ENCODE peak calls at places on chromosomes 13 and 19, in nine cellular contexts. One of them, this sample, is unnamed.

GRCh38 chr19:38736036-38736412 is 8.2 kb downstream of the CAPN12 start:
- DNase-seq in HT1080: no peak
- DNase-seq in mammary epithelial cell: no peak
- DNase-seq in stimulated activated CD4-positive, alpha-beta T cell treated with anti-CD3 and anti-CD28 coated beads, TNF-alpha, amount 100 ng/mL, for 48 hours: no peak
- DNase-seq in frontal cortex: no peak
- DNase-seq in Peyer's patch: peak
- DNase-seq in ELF-1: peak
- DNase-seq in stimulated activated naive CD8-positive, alpha-beta T cell treated with anti-CD3 and anti-CD28 coated beads, Interleukin-15, Interleukin-2, amounts not matched to agents 100 U/mL and 50 U/mL, for 24 hours: peak
- DNase-seq in activated CD4-positive, alpha-beta T cell treated with anti-CD3 and anti-CD28 coated beads for 24 hours: peak
- DNase-seq in this sample: peak

GRCh38 chr19:19385900-19386339 is 19.6 kb upstream of the GATAD2A start:
- DNase-seq in Peyer's patch: peak
- DNase-seq in stimulated activated CD4-positive, alpha-beta T cell treated with anti-CD3 and anti-CD28 coated beads, TNF-alpha, amount 100 ng/mL, for 48 hours: peak
- DNase-seq in activated CD4-positive, alpha-beta T cell treated with anti-CD3 and anti-CD28 coated beads for 24 hours: peak
- DNase-seq in stimulated activated naive CD8-positive, alpha-beta T cell treated with anti-CD3 and anti-CD28 coated beads, Interleukin-15, Interleukin-2, amounts not matched to agents 100 U/mL and 50 U/mL, for 24 hours: peak
- DNase-seq in mammary epithelial cell: no peak
- DNase-seq in ELF-1: peak
- DNase-seq in frontal cortex: no peak
- DNase-seq in HT1080: peak
- DNase-seq in this sample: no peak

GRCh38 chr19:53549354-53549753 is 11.4 kb downstream of the ZNF331 start:
- DNase-seq in HT1080: no peak
- DNase-seq in mammary epithelial cell: no peak
- DNase-seq in Peyer's patch: no peak
- DNase-seq in frontal cortex: no peak
- DNase-seq in ELF-1: no peak
- DNase-seq in stimulated activated CD4-positive, alpha-beta T cell treated with anti-CD3 and anti-CD28 coated beads, TNF-alpha, amount 100 ng/mL, for 48 hours: no peak
- DNase-seq in stimulated activated naive CD8-positive, alpha-beta T cell treated with anti-CD3 and anti-CD28 coated beads, Interleukin-15, Interleukin-2, amounts not matched to agents 100 U/mL and 50 U/mL, for 24 hours: no peak
- DNase-seq in activated CD4-positive, alpha-beta T cell treated with anti-CD3 and anti-CD28 coated beads for 24 hours: no peak
- DNase-seq in this sample: no peak

GRCh38 chr19:15178629-15179308 is 22.0 kb downstream of the NOTCH3 start:
- DNase-seq in stimulated activated CD4-positive, alpha-beta T cell treated with anti-CD3 and anti-CD28 coated beads, TNF-alpha, amount 100 ng/mL, for 48 hours: no peak
- DNase-seq in Peyer's patch: no peak
- DNase-seq in mammary epithelial cell: no peak
- DNase-seq in stimulated activated naive CD8-positive, alpha-beta T cell treated with anti-CD3 and anti-CD28 coated beads, Interleukin-15, Interleukin-2, amounts not matched to agents 100 U/mL and 50 U/mL, for 24 hours: no peak
- DNase-seq in frontal cortex: no peak
- DNase-seq in ELF-1: no peak
- DNase-seq in HT1080: no peak
- DNase-seq in activated CD4-positive, alpha-beta T cell treated with anti-CD3 and anti-CD28 coated beads for 24 hours: no peak
- DNase-seq in this sample: no peak

GRCh38 chr13:27830010-27830409 is 37.7 kb downstream of the GSX1 start:
- DNase-seq in stimulated activated CD4-positive, alpha-beta T cell treated with anti-CD3 and anti-CD28 coated beads, TNF-alpha, amount 100 ng/mL, for 48 hours: peak
- DNase-seq in frontal cortex: no peak
- DNase-seq in activated CD4-positive, alpha-beta T cell treated with anti-CD3 and anti-CD28 coated beads for 24 hours: peak
- DNase-seq in ELF-1: peak
- DNase-seq in stimulated activated naive CD8-positive, alpha-beta T cell treated with anti-CD3 and anti-CD28 coated beads, Interleukin-15, Interleukin-2, amounts not matched to agents 100 U/mL and 50 U/mL, for 24 hours: peak
- DNase-seq in mammary epithelial cell: no peak
- DNase-seq in HT1080: peak
- DNase-seq in Peyer's patch: peak
- DNase-seq in this sample: peak

GRCh38 chr19:17718988-17719711 is at the start of gene MAP1S:
- DNase-seq in frontal cortex: peak
- DNase-seq in stimulated activated naive CD8-positive, alpha-beta T cell treated with anti-CD3 and anti-CD28 coated beads, Interleukin-15, Interleukin-2, amounts not matched to agents 100 U/mL and 50 U/mL, for 24 hours: peak
- DNase-seq in stimulated activated CD4-positive, alpha-beta T cell treated with anti-CD3 and anti-CD28 coated beads, TNF-alpha, amount 100 ng/mL, for 48 hours: peak
- DNase-seq in HT1080: peak
- DNase-seq in mammary epithelial cell: peak
- DNase-seq in Peyer's patch: peak
- DNase-seq in activated CD4-positive, alpha-beta T cell treated with anti-CD3 and anti-CD28 coated beads for 24 hours: peak
- DNase-seq in ELF-1: peak
- DNase-seq in this sample: peak

GRCh38 chr13:31697290-31697689 is 42.0 kb upstream of the RXFP2 start:
- DNase-seq in activated CD4-positive, alpha-beta T cell treated with anti-CD3 and anti-CD28 coated beads for 24 hours: no peak
- DNase-seq in stimulated activated naive CD8-positive, alpha-beta T cell treated with anti-CD3 and anti-CD28 coated beads, Interleukin-15, Interleukin-2, amounts not matched to agents 100 U/mL and 50 U/mL, for 24 hours: no peak
- DNase-seq in frontal cortex: no peak
- DNase-seq in HT1080: peak
- DNase-seq in mammary epithelial cell: peak
- DNase-seq in ELF-1: no peak
- DNase-seq in stimulated activated CD4-positive, alpha-beta T cell treated with anti-CD3 and anti-CD28 coated beads, TNF-alpha, amount 100 ng/mL, for 48 hours: no peak
- DNase-seq in Peyer's patch: no peak
- DNase-seq in this sample: no peak

GRCh38 chr13:71517004-71517403 is 350.0 kb downstream of the DACH1 start:
- DNase-seq in stimulated activated naive CD8-positive, alpha-beta T cell treated with anti-CD3 and anti-CD28 coated beads, Interleukin-15, Interleukin-2, amounts not matched to agents 100 U/mL and 50 U/mL, for 24 hours: no peak
- DNase-seq in mammary epithelial cell: no peak
- DNase-seq in frontal cortex: no peak
- DNase-seq in ELF-1: no peak
- DNase-seq in Peyer's patch: no peak
- DNase-seq in stimulated activated CD4-positive, alpha-beta T cell treated with anti-CD3 and anti-CD28 coated beads, TNF-alpha, amount 100 ng/mL, for 48 hours: no peak
- DNase-seq in activated CD4-positive, alpha-beta T cell treated with anti-CD3 and anti-CD28 coated beads for 24 hours: no peak
- DNase-seq in HT1080: peak
- DNase-seq in this sample: no peak

GRCh38 chr19:355134-355533 is 10.5 kb upstream of the MIER2 start:
- DNase-seq in Peyer's patch: no peak
- DNase-seq in stimulated activated CD4-positive, alpha-beta T cell treated with anti-CD3 and anti-CD28 coated beads, TNF-alpha, amount 100 ng/mL, for 48 hours: no peak
- DNase-seq in stimulated activated naive CD8-positive, alpha-beta T cell treated with anti-CD3 and anti-CD28 coated beads, Interleukin-15, Interleukin-2, amounts not matched to agents 100 U/mL and 50 U/mL, for 24 hours: no peak
- DNase-seq in HT1080: peak
- DNase-seq in frontal cortex: no peak
- DNase-seq in activated CD4-positive, alpha-beta T cell treated with anti-CD3 and anti-CD28 coated beads for 24 hours: no peak
- DNase-seq in mammary epithelial cell: no peak
- DNase-seq in ELF-1: no peak
- DNase-seq in this sample: no peak

GRCh38 chr13:39448831-39449230 is 154.2 kb downstream of the LHFPL6 start:
- DNase-seq in frontal cortex: no peak
- DNase-seq in Peyer's patch: no peak
- DNase-seq in stimulated activated CD4-positive, alpha-beta T cell treated with anti-CD3 and anti-CD28 coated beads, TNF-alpha, amount 100 ng/mL, for 48 hours: no peak
- DNase-seq in mammary epithelial cell: no peak
- DNase-seq in ELF-1: no peak
- DNase-seq in activated CD4-positive, alpha-beta T cell treated with anti-CD3 and anti-CD28 coated beads for 24 hours: no peak
- DNase-seq in stimulated activated naive CD8-positive, alpha-beta T cell treated with anti-CD3 and anti-CD28 coated beads, Interleukin-15, Interleukin-2, amounts not matched to agents 100 U/mL and 50 U/mL, for 24 hours: no peak
- DNase-seq in HT1080: no peak
- DNase-seq in this sample: no peak

GRCh38 chr19:34639491-34640085 is 37.4 kb downstream of the SCGB2B2 start:
- DNase-seq in stimulated activated naive CD8-positive, alpha-beta T cell treated with anti-CD3 and anti-CD28 coated beads, Interleukin-15, Interleukin-2, amounts not matched to agents 100 U/mL and 50 U/mL, for 24 hours: peak
- DNase-seq in ELF-1: peak
- DNase-seq in mammary epithelial cell: peak
- DNase-seq in frontal cortex: no peak
- DNase-seq in stimulated activated CD4-positive, alpha-beta T cell treated with anti-CD3 and anti-CD28 coated beads, TNF-alpha, amount 100 ng/mL, for 48 hours: peak
- DNase-seq in Peyer's patch: peak
- DNase-seq in HT1080: peak
- DNase-seq in activated CD4-positive, alpha-beta T cell treated with anti-CD3 and anti-CD28 coated beads for 24 hours: peak
- DNase-seq in this sample: peak

GRCh38 chr13:50130686-50131051 is 115.4 kb downstream of the KCNRG start:
- DNase-seq in activated CD4-positive, alpha-beta T cell treated with anti-CD3 and anti-CD28 coated beads for 24 hours: no peak
- DNase-seq in stimulated activated CD4-positive, alpha-beta T cell treated with anti-CD3 and anti-CD28 coated beads, TNF-alpha, amount 100 ng/mL, for 48 hours: no peak
- DNase-seq in frontal cortex: peak
- DNase-seq in ELF-1: no peak
- DNase-seq in Peyer's patch: no peak
- DNase-seq in HT1080: no peak
- DNase-seq in stimulated activated naive CD8-positive, alpha-beta T cell treated with anti-CD3 and anti-CD28 coated beads, Interleukin-15, Interleukin-2, amounts not matched to agents 100 U/mL and 50 U/mL, for 24 hours: no peak
- DNase-seq in mammary epithelial cell: no peak
- DNase-seq in this sample: no peak

GRCh38 chr19:10961763-10962536 is 1.1 kb downstream of the SMARCA4 start:
- DNase-seq in Peyer's patch: no peak
- DNase-seq in mammary epithelial cell: no peak
- DNase-seq in ELF-1: no peak
- DNase-seq in activated CD4-positive, alpha-beta T cell treated with anti-CD3 and anti-CD28 coated beads for 24 hours: no peak
- DNase-seq in HT1080: no peak
- DNase-seq in stimulated activated CD4-positive, alpha-beta T cell treated with anti-CD3 and anti-CD28 coated beads, TNF-alpha, amount 100 ng/mL, for 48 hours: no peak
- DNase-seq in frontal cortex: no peak
- DNase-seq in stimulated activated naive CD8-positive, alpha-beta T cell treated with anti-CD3 and anti-CD28 coated beads, Interleukin-15, Interleukin-2, amounts not matched to agents 100 U/mL and 50 U/mL, for 24 hours: no peak
- DNase-seq in this sample: no peak

GRCh38 chr19:5799247-5800241 is 5.3 kb upstream of the NRTN start:
- DNase-seq in frontal cortex: no peak
- DNase-seq in stimulated activated naive CD8-positive, alpha-beta T cell treated with anti-CD3 and anti-CD28 coated beads, Interleukin-15, Interleukin-2, amounts not matched to agents 100 U/mL and 50 U/mL, for 24 hours: no peak
- DNase-seq in ELF-1: no peak
- DNase-seq in Peyer's patch: no peak
- DNase-seq in HT1080: no peak
- DNase-seq in mammary epithelial cell: no peak
- DNase-seq in activated CD4-positive, alpha-beta T cell treated with anti-CD3 and anti-CD28 coated beads for 24 hours: no peak
- DNase-seq in stimulated activated CD4-positive, alpha-beta T cell treated with anti-CD3 and anti-CD28 coated beads, TNF-alpha, amount 100 ng/mL, for 48 hours: no peak
- DNase-seq in this sample: no peak

GRCh38 chr13:26482451-26483197 is 74.9 kb upstream of the WASF3 start:
- DNase-seq in ELF-1: peak
- DNase-seq in activated CD4-positive, alpha-beta T cell treated with anti-CD3 and anti-CD28 coated beads for 24 hours: peak
- DNase-seq in Peyer's patch: peak
- DNase-seq in HT1080: peak
- DNase-seq in frontal cortex: peak
- DNase-seq in mammary epithelial cell: peak
- DNase-seq in stimulated activated CD4-positive, alpha-beta T cell treated with anti-CD3 and anti-CD28 coated beads, TNF-alpha, amount 100 ng/mL, for 48 hours: peak
- DNase-seq in stimulated activated naive CD8-positive, alpha-beta T cell treated with anti-CD3 and anti-CD28 coated beads, Interleukin-15, Interleukin-2, amounts not matched to agents 100 U/mL and 50 U/mL, for 24 hours: peak
- DNase-seq in this sample: peak

GRCh38 chr13:112984954-112985802 is 16.2 kb downstream of the MCF2L start:
- DNase-seq in stimulated activated CD4-positive, alpha-beta T cell treated with anti-CD3 and anti-CD28 coated beads, TNF-alpha, amount 100 ng/mL, for 48 hours: no peak
- DNase-seq in Peyer's patch: no peak
- DNase-seq in ELF-1: peak
- DNase-seq in activated CD4-positive, alpha-beta T cell treated with anti-CD3 and anti-CD28 coated beads for 24 hours: no peak
- DNase-seq in HT1080: no peak
- DNase-seq in frontal cortex: no peak
- DNase-seq in stimulated activated naive CD8-positive, alpha-beta T cell treated with anti-CD3 and anti-CD28 coated beads, Interleukin-15, Interleukin-2, amounts not matched to agents 100 U/mL and 50 U/mL, for 24 hours: no peak
- DNase-seq in mammary epithelial cell: no peak
- DNase-seq in this sample: no peak

GRCh38 chr13:108322206-108322824 is 52.8 kb downstream of the TNFSF13B start:
- DNase-seq in mammary epithelial cell: peak
- DNase-seq in Peyer's patch: no peak
- DNase-seq in stimulated activated CD4-positive, alpha-beta T cell treated with anti-CD3 and anti-CD28 coated beads, TNF-alpha, amount 100 ng/mL, for 48 hours: no peak
- DNase-seq in ELF-1: no peak
- DNase-seq in stimulated activated naive CD8-positive, alpha-beta T cell treated with anti-CD3 and anti-CD28 coated beads, Interleukin-15, Interleukin-2, amounts not matched to agents 100 U/mL and 50 U/mL, for 24 hours: no peak
- DNase-seq in activated CD4-positive, alpha-beta T cell treated with anti-CD3 and anti-CD28 coated beads for 24 hours: no peak
- DNase-seq in HT1080: no peak
- DNase-seq in frontal cortex: no peak
- DNase-seq in this sample: no peak

GRCh38 chr19:4375620-4376228 is 24.6 kb downstream of the SH3GL1 start:
- DNase-seq in ELF-1: peak
- DNase-seq in stimulated activated CD4-positive, alpha-beta T cell treated with anti-CD3 and anti-CD28 coated beads, TNF-alpha, amount 100 ng/mL, for 48 hours: no peak
- DNase-seq in frontal cortex: no peak
- DNase-seq in HT1080: no peak
- DNase-seq in stimulated activated naive CD8-positive, alpha-beta T cell treated with anti-CD3 and anti-CD28 coated beads, Interleukin-15, Interleukin-2, amounts not matched to agents 100 U/mL and 50 U/mL, for 24 hours: peak
- DNase-seq in mammary epithelial cell: no peak
- DNase-seq in activated CD4-positive, alpha-beta T cell treated with anti-CD3 and anti-CD28 coated beads for 24 hours: no peak
- DNase-seq in Peyer's patch: peak
- DNase-seq in this sample: no peak

GRCh38 chr13:114152285-114152645 is 19.8 kb upstream of the RASA3 start:
- DNase-seq in stimulated activated naive CD8-positive, alpha-beta T cell treated with anti-CD3 and anti-CD28 coated beads, Interleukin-15, Interleukin-2, amounts not matched to agents 100 U/mL and 50 U/mL, for 24 hours: no peak
- DNase-seq in activated CD4-positive, alpha-beta T cell treated with anti-CD3 and anti-CD28 coated beads for 24 hours: no peak
- DNase-seq in ELF-1: no peak
- DNase-seq in HT1080: no peak
- DNase-seq in stimulated activated CD4-positive, alpha-beta T cell treated with anti-CD3 and anti-CD28 coated beads, TNF-alpha, amount 100 ng/mL, for 48 hours: no peak
- DNase-seq in mammary epithelial cell: no peak
- DNase-seq in frontal cortex: no peak
- DNase-seq in Peyer's patch: no peak
- DNase-seq in this sample: no peak

GRCh38 chr19:32345261-32346207 is at the start of gene ZNF507:
- DNase-seq in frontal cortex: peak
- DNase-seq in Peyer's patch: peak
- DNase-seq in ELF-1: peak
- DNase-seq in stimulated activated naive CD8-positive, alpha-beta T cell treated with anti-CD3 and anti-CD28 coated beads, Interleukin-15, Interleukin-2, amounts not matched to agents 100 U/mL and 50 U/mL, for 24 hours: peak
- DNase-seq in stimulated activated CD4-positive, alpha-beta T cell treated with anti-CD3 and anti-CD28 coated beads, TNF-alpha, amount 100 ng/mL, for 48 hours: peak
- DNase-seq in HT1080: peak
- DNase-seq in mammary epithelial cell: peak
- DNase-seq in activated CD4-positive, alpha-beta T cell treated with anti-CD3 and anti-CD28 coated beads for 24 hours: peak
- DNase-seq in this sample: peak

GRCh38 chr13:111346281-111346680 is 25.8 kb downstream of the TEX29 start:
- DNase-seq in HT1080: no peak
- DNase-seq in ELF-1: no peak
- DNase-seq in activated CD4-positive, alpha-beta T cell treated with anti-CD3 and anti-CD28 coated beads for 24 hours: no peak
- DNase-seq in stimulated activated naive CD8-positive, alpha-beta T cell treated with anti-CD3 and anti-CD28 coated beads, Interleukin-15, Interleukin-2, amounts not matched to agents 100 U/mL and 50 U/mL, for 24 hours: no peak
- DNase-seq in stimulated activated CD4-positive, alpha-beta T cell treated with anti-CD3 and anti-CD28 coated beads, TNF-alpha, amount 100 ng/mL, for 48 hours: no peak
- DNase-seq in mammary epithelial cell: no peak
- DNase-seq in Peyer's patch: no peak
- DNase-seq in frontal cortex: no peak
- DNase-seq in this sample: no peak

GRCh38 chr19:17790059-17790780 is 4.7 kb upstream of the B3GNT3 start:
- DNase-seq in HT1080: no peak
- DNase-seq in Peyer's patch: no peak
- DNase-seq in activated CD4-positive, alpha-beta T cell treated with anti-CD3 and anti-CD28 coated beads for 24 hours: no peak
- DNase-seq in stimulated activated CD4-positive, alpha-beta T cell treated with anti-CD3 and anti-CD28 coated beads, TNF-alpha, amount 100 ng/mL, for 48 hours: no peak
- DNase-seq in ELF-1: no peak
- DNase-seq in mammary epithelial cell: no peak
- DNase-seq in frontal cortex: no peak
- DNase-seq in stimulated activated naive CD8-positive, alpha-beta T cell treated with anti-CD3 and anti-CD28 coated beads, Interleukin-15, Interleukin-2, amounts not matched to agents 100 U/mL and 50 U/mL, for 24 hours: no peak
- DNase-seq in this sample: no peak

GRCh38 chr13:111423168-111423785 is 102.8 kb downstream of the TEX29 start:
- DNase-seq in mammary epithelial cell: peak
- DNase-seq in stimulated activated naive CD8-positive, alpha-beta T cell treated with anti-CD3 and anti-CD28 coated beads, Interleukin-15, Interleukin-2, amounts not matched to agents 100 U/mL and 50 U/mL, for 24 hours: no peak
- DNase-seq in activated CD4-positive, alpha-beta T cell treated with anti-CD3 and anti-CD28 coated beads for 24 hours: no peak
- DNase-seq in frontal cortex: no peak
- DNase-seq in HT1080: peak
- DNase-seq in ELF-1: no peak
- DNase-seq in Peyer's patch: no peak
- DNase-seq in stimulated activated CD4-positive, alpha-beta T cell treated with anti-CD3 and anti-CD28 coated beads, TNF-alpha, amount 100 ng/mL, for 48 hours: no peak
- DNase-seq in this sample: no peak

GRCh38 chr19:45816236-45817009 is 1.3 kb upstream of the RSPH6A start:
- DNase-seq in activated CD4-positive, alpha-beta T cell treated with anti-CD3 and anti-CD28 coated beads for 24 hours: no peak
- DNase-seq in frontal cortex: no peak
- DNase-seq in ELF-1: no peak
- DNase-seq in HT1080: no peak
- DNase-seq in stimulated activated naive CD8-positive, alpha-beta T cell treated with anti-CD3 and anti-CD28 coated beads, Interleukin-15, Interleukin-2, amounts not matched to agents 100 U/mL and 50 U/mL, for 24 hours: no peak
- DNase-seq in stimulated activated CD4-positive, alpha-beta T cell treated with anti-CD3 and anti-CD28 coated beads, TNF-alpha, amount 100 ng/mL, for 48 hours: no peak
- DNase-seq in mammary epithelial cell: no peak
- DNase-seq in Peyer's patch: no peak
- DNase-seq in this sample: no peak

GRCh38 chr19:33248954-33249613 is 23.4 kb upstream of the SLC7A10 start:
- DNase-seq in HT1080: peak
- DNase-seq in ELF-1: no peak
- DNase-seq in frontal cortex: no peak
- DNase-seq in mammary epithelial cell: no peak
- DNase-seq in stimulated activated naive CD8-positive, alpha-beta T cell treated with anti-CD3 and anti-CD28 coated beads, Interleukin-15, Interleukin-2, amounts not matched to agents 100 U/mL and 50 U/mL, for 24 hours: peak
- DNase-seq in activated CD4-positive, alpha-beta T cell treated with anti-CD3 and anti-CD28 coated beads for 24 hours: no peak
- DNase-seq in Peyer's patch: no peak
- DNase-seq in stimulated activated CD4-positive, alpha-beta T cell treated with anti-CD3 and anti-CD28 coated beads, TNF-alpha, amount 100 ng/mL, for 48 hours: no peak
- DNase-seq in this sample: no peak

GRCh38 chr13:40313269-40314200 is 352.9 kb downstream of the FOXO1 start:
- DNase-seq in ELF-1: no peak
- DNase-seq in stimulated activated naive CD8-positive, alpha-beta T cell treated with anti-CD3 and anti-CD28 coated beads, Interleukin-15, Interleukin-2, amounts not matched to agents 100 U/mL and 50 U/mL, for 24 hours: no peak
- DNase-seq in frontal cortex: no peak
- DNase-seq in activated CD4-positive, alpha-beta T cell treated with anti-CD3 and anti-CD28 coated beads for 24 hours: no peak
- DNase-seq in mammary epithelial cell: no peak
- DNase-seq in stimulated activated CD4-positive, alpha-beta T cell treated with anti-CD3 and anti-CD28 coated beads, TNF-alpha, amount 100 ng/mL, for 48 hours: no peak
- DNase-seq in HT1080: peak
- DNase-seq in Peyer's patch: no peak
- DNase-seq in this sample: no peak

GRCh38 chr19:33512580-33513137 is 8.9 kb downstream of the PEPD start:
- DNase-seq in frontal cortex: no peak
- DNase-seq in stimulated activated CD4-positive, alpha-beta T cell treated with anti-CD3 and anti-CD28 coated beads, TNF-alpha, amount 100 ng/mL, for 48 hours: no peak
- DNase-seq in ELF-1: no peak
- DNase-seq in Peyer's patch: no peak
- DNase-seq in mammary epithelial cell: no peak
- DNase-seq in activated CD4-positive, alpha-beta T cell treated with anti-CD3 and anti-CD28 coated beads for 24 hours: no peak
- DNase-seq in stimulated activated naive CD8-positive, alpha-beta T cell treated with anti-CD3 and anti-CD28 coated beads, Interleukin-15, Interleukin-2, amounts not matched to agents 100 U/mL and 50 U/mL, for 24 hours: no peak
- DNase-seq in HT1080: no peak
- DNase-seq in this sample: no peak

GRCh38 chr19:11506101-11506555 is 489 bp upstream of the ZNF653 start:
- DNase-seq in HT1080: no peak
- DNase-seq in activated CD4-positive, alpha-beta T cell treated with anti-CD3 and anti-CD28 coated beads for 24 hours: no peak
- DNase-seq in Peyer's patch: no peak
- DNase-seq in stimulated activated naive CD8-positive, alpha-beta T cell treated with anti-CD3 and anti-CD28 coated beads, Interleukin-15, Interleukin-2, amounts not matched to agents 100 U/mL and 50 U/mL, for 24 hours: no peak
- DNase-seq in frontal cortex: no peak
- DNase-seq in ELF-1: no peak
- DNase-seq in stimulated activated CD4-positive, alpha-beta T cell treated with anti-CD3 and anti-CD28 coated beads, TNF-alpha, amount 100 ng/mL, for 48 hours: no peak
- DNase-seq in mammary epithelial cell: no peak
- DNase-seq in this sample: no peak

GRCh38 chr19:8423821-8424223 is 10.7 kb downstream of the MARCHF2 start:
- DNase-seq in frontal cortex: peak
- DNase-seq in Peyer's patch: peak
- DNase-seq in ELF-1: peak
- DNase-seq in HT1080: peak
- DNase-seq in stimulated activated naive CD8-positive, alpha-beta T cell treated with anti-CD3 and anti-CD28 coated beads, Interleukin-15, Interleukin-2, amounts not matched to agents 100 U/mL and 50 U/mL, for 24 hours: no peak
- DNase-seq in activated CD4-positive, alpha-beta T cell treated with anti-CD3 and anti-CD28 coated beads for 24 hours: no peak
- DNase-seq in stimulated activated CD4-positive, alpha-beta T cell treated with anti-CD3 and anti-CD28 coated beads, TNF-alpha, amount 100 ng/mL, for 48 hours: no peak
- DNase-seq in mammary epithelial cell: peak
- DNase-seq in this sample: no peak

GRCh38 chr19:1027953-1028902 is 1.8 kb downstream of the CNN2 start:
- DNase-seq in Peyer's patch: peak
- DNase-seq in stimulated activated CD4-positive, alpha-beta T cell treated with anti-CD3 and anti-CD28 coated beads, TNF-alpha, amount 100 ng/mL, for 48 hours: no peak
- DNase-seq in mammary epithelial cell: peak
- DNase-seq in stimulated activated naive CD8-positive, alpha-beta T cell treated with anti-CD3 and anti-CD28 coated beads, Interleukin-15, Interleukin-2, amounts not matched to agents 100 U/mL and 50 U/mL, for 24 hours: peak
- DNase-seq in activated CD4-positive, alpha-beta T cell treated with anti-CD3 and anti-CD28 coated beads for 24 hours: no peak
- DNase-seq in HT1080: peak
- DNase-seq in frontal cortex: no peak
- DNase-seq in ELF-1: peak
- DNase-seq in this sample: no peak

GRCh38 chr19:48117515-48118330 is 7.1 kb upstream of the PLA2G4C start:
- DNase-seq in HT1080: no peak
- DNase-seq in stimulated activated CD4-positive, alpha-beta T cell treated with anti-CD3 and anti-CD28 coated beads, TNF-alpha, amount 100 ng/mL, for 48 hours: no peak
- DNase-seq in ELF-1: no peak
- DNase-seq in stimulated activated naive CD8-positive, alpha-beta T cell treated with anti-CD3 and anti-CD28 coated beads, Interleukin-15, Interleukin-2, amounts not matched to agents 100 U/mL and 50 U/mL, for 24 hours: no peak
- DNase-seq in activated CD4-positive, alpha-beta T cell treated with anti-CD3 and anti-CD28 coated beads for 24 hours: no peak
- DNase-seq in frontal cortex: no peak
- DNase-seq in Peyer's patch: no peak
- DNase-seq in mammary epithelial cell: no peak
- DNase-seq in this sample: no peak